ENCODE peak calls at places on chromosomes 2 and 18, in seven cellular contexts. E, G, P, U, O, C and A are unnamed samples.

GRCh38 chr2:101047075-101047766 is 45.1 kb downstream of the RPL31 start:
- DNase-seq in E (peak), G (no peak), P (peak), U (no peak), O (no peak), C (no peak), A (no peak)

GRCh38 chr2:68839260-68839833 is 31.9 kb downstream of the BMP10 start:
- DNase-seq in E (peak), G (no peak), P (no peak), U (no peak), O (no peak), C (no peak), A (no peak)

GRCh38 chr2:216583157-216583556 is 50.1 kb upstream of the IGFBP2 start:
- DNase-seq in E (peak), G (no peak), P (no peak), U (no peak), O (peak), C (no peak), A (no peak)

GRCh38 chr2:239025081-239025801 is 177.4 kb downstream of the TWIST2 start:
- DNase-seq in E (peak), G (peak), P (no peak), U (no peak), O (no peak), C (peak), A (peak)

GRCh38 chr2:234133004-234133403 is 82.5 kb downstream of the SPP2 start:
- DNase-seq in E (peak), G (no peak), P (no peak), U (no peak), O (no peak), C (no peak), A (peak)

GRCh38 chr2:144595686-144596073 is 75.8 kb upstream of the ZEB2 start:
- DNase-seq in E (no peak), G (no peak), P (no peak), U (no peak), O (no peak), C (no peak), A (no peak)

GRCh38 chr2:96114546-96114902 is 1.8 kb downstream of the ADRA2B start:
- DNase-seq in E (no peak), G (no peak), P (no peak), U (no peak), O (no peak), C (no peak), A (no peak)

GRCh38 chr2:235634435-235635152 is 140.8 kb downstream of the AGAP1 start:
- DNase-seq in E (no peak), G (no peak), P (no peak), U (no peak), O (no peak), C (no peak), A (no peak)

GRCh38 chr2:68831688-68832087 is 39.5 kb downstream of the BMP10 start:
- DNase-seq in E (no peak), G (no peak), P (no peak), U (no peak), O (no peak), C (no peak), A (no peak)

GRCh38 chr2:100818606-100819364 is 1.2 kb upstream of the NPAS2 start:
- DNase-seq in E (peak), G (peak), P (peak), U (no peak), O (peak), C (peak), A (peak)

GRCh38 chr18:58241026-58241679 is 197.1 kb downstream of the NEDD4L start:
- DNase-seq in E (no peak), G (no peak), P (no peak), U (no peak), O (no peak), C (no peak), A (no peak)

GRCh38 chr2:218168635-218169462 is 2.1 kb upstream of the CXCR1 start:
- DNase-seq in E (peak), G (no peak), P (no peak), U (peak), O (no peak), C (no peak), A (peak)

GRCh38 chr18:58431215-58431614 is 197.7 kb downstream of the ALPK2 start:
- DNase-seq in E (no peak), G (no peak), P (no peak), U (no peak), O (no peak), C (no peak), A (no peak)

GRCh38 chr2:9344434-9344833 is 78.9 kb downstream of the ITGB1BP1 start:
- DNase-seq in E (no peak), G (no peak), P (no peak), U (no peak), O (no peak), C (no peak), A (no peak)

GRCh38 chr2:3585239-3586109 is 9.4 kb upstream of the COLEC11 start:
- DNase-seq in E (no peak), G (peak), P (no peak), U (no peak), O (peak), C (peak), A (no peak)

GRCh38 chr18:20971886-20972267 is 139.7 kb downstream of the ROCK1 start:
- DNase-seq in E (peak), G (no peak), P (no peak), U (no peak), O (no peak), C (peak), A (no peak)

GRCh38 chr2:69030791-69031190 is 17.8 kb downstream of the ANTXR1 start:
- DNase-seq in E (no peak), G (no peak), P (no peak), U (no peak), O (no peak), C (no peak), A (no peak)

GRCh38 chr2:69652206-69652605 is 8.7 kb upstream of the AAK1 start:
- DNase-seq in E (peak), G (no peak), P (no peak), U (no peak), O (peak), C (no peak), A (peak)

GRCh38 chr2:18245375-18245774 is 315.1 kb downstream of the RDH14 start:
- DNase-seq in E (peak), G (no peak), P (no peak), U (no peak), O (no peak), C (no peak), A (no peak)

GRCh38 chr2:2464095-2464494 is 133.0 kb upstream of the MYT1L start:
- DNase-seq in E (no peak), G (no peak), P (no peak), U (no peak), O (no peak), C (no peak), A (no peak)

GRCh38 chr18:48803518-48803917 is 147.2 kb downstream of the SMAD7 start:
- DNase-seq in E (no peak), G (no peak), P (peak), U (no peak), O (no peak), C (no peak), A (no peak)

GRCh38 chr2:137964066-137964858 is at the start of gene HNMT:
- DNase-seq in E (peak), G (peak), P (peak), U (peak), O (no peak), C (peak), A (peak)

GRCh38 chr2:11938196-11938595 is 191.8 kb downstream of the LPIN1 start:
- DNase-seq in E (peak), G (peak), P (no peak), U (no peak), O (peak), C (no peak), A (no peak)

GRCh38 chr18:79919089-79919488 is 32.4 kb downstream of the SLC66A2 start:
- DNase-seq in E (no peak), G (no peak), P (peak), U (no peak), O (no peak), C (no peak), A (no peak)

GRCh38 chr2:43251171-43251731 is 24.8 kb upstream of the ZFP36L2 start:
- DNase-seq in E (peak), G (no peak), P (no peak), U (no peak), O (peak), C (peak), A (no peak)